ENCODE peak calls at places on chromosomes 12 and 14, in seven cellular contexts. Z is SJCRH30, P is lung, T is GM23338, Q is left lung, G is ascending aorta, B is osteoblast. I is an unnamed sample.

GRCh38 chr12:123761841-123762714 is at the start of gene DNAH10:
- DNase-seq in Z (no peak), P (peak; percentile 34), T (peak; percentile 88), Q (peak; percentile 39), G (peak; percentile 56), B (peak; percentile 89), I (peak; percentile 30)

GRCh38 chr14:63214417-63215196 is 10.4 kb downstream of the RHOJ start:
- DNase-seq in Z (no peak), P (no peak), T (no peak), Q (no peak), G (no peak), B (no peak), I (no peak)

GRCh38 chr12:97752129-97752528 is 289.5 kb downstream of the RMST start:
- DNase-seq in Z (no peak), P (no peak), T (no peak), Q (no peak), G (no peak), B (no peak), I (no peak)

GRCh38 chr14:58560208-58560607 is 77.6 kb upstream of the DACT1 start:
- DNase-seq in Z (no peak), P (no peak), T (no peak), Q (no peak), G (no peak), B (no peak), I (no peak)

GRCh38 chr12:89349814-89350213 is 2.5 kb downstream of the DUSP6 start:
- DNase-seq in Z (peak; percentile 88), P (peak; percentile 65), T (peak; percentile 91), Q (peak; percentile 56), G (no peak), B (peak; percentile 91), I (peak; percentile 36)

GRCh38 chr14:76926521-76927251 is 100.5 kb downstream of the LRRC74A start:
- DNase-seq in Z (peak; percentile 51), P (no peak), T (peak; percentile 73), Q (no peak), G (peak; percentile 79), B (peak; percentile 92), I (no peak)

GRCh38 chr12:94504386-94504785 is 44.7 kb upstream of the CEP83 start:
- DNase-seq in Z (no peak), P (no peak), T (no peak), Q (no peak), G (no peak), B (no peak), I (no peak)

GRCh38 chr12:63151061-63151897 is at the start of gene AVPR1A:
- DNase-seq in Z (no peak), P (no peak), T (peak; percentile 48), Q (no peak), G (no peak), B (no peak), I (no peak)

GRCh38 chr12:126937431-126937830 is 1329.5 kb upstream of the TMEM132C start:
- DNase-seq in Z (no peak), P (no peak), T (no peak), Q (no peak), G (no peak), B (no peak), I (no peak)

GRCh38 chr14:75283162-75283883 is 4.7 kb downstream of the FOS start:
- DNase-seq in Z (no peak), P (no peak), T (peak; percentile 51), Q (peak; percentile 69), G (peak; percentile 92), B (peak; percentile 49), I (peak; percentile 83)

GRCh38 chr14:64701660-64702059 is 2.6 kb upstream of the PLEKHG3 start:
- DNase-seq in Z (no peak), P (no peak), T (peak; percentile 75), Q (no peak), G (peak; percentile 7), B (no peak), I (no peak)

GRCh38 chr14:51628230-51628629 is 23.5 kb upstream of the FRMD6 start:
- DNase-seq in Z (no peak), P (no peak), T (no peak), Q (no peak), G (no peak), B (no peak), I (no peak)

GRCh38 chr12:122951406-122951805 is 14.9 kb downstream of the ABCB9 start:
- DNase-seq in Z (no peak), P (no peak), T (no peak), Q (no peak), G (no peak), B (peak; percentile 94), I (peak; percentile 74)

GRCh38 chr12:62744551-62744950 is 190.4 kb downstream of the PPM1H start:
- DNase-seq in Z (peak; percentile 88), P (no peak), T (no peak), Q (peak; percentile 60), G (no peak), B (peak; percentile 93), I (no peak)

GRCh38 chr12:52581481-52581880 is 7.8 kb upstream of the KRT74 start:
- DNase-seq in Z (no peak), P (no peak), T (no peak), Q (no peak), G (no peak), B (no peak), I (no peak)

GRCh38 chr14:58620011-58620410 is 17.8 kb upstream of the DACT1 start:
- DNase-seq in Z (no peak), P (no peak), T (no peak), Q (no peak), G (no peak), B (no peak), I (no peak)

GRCh38 chr14:72024043-72024407 is 91.8 kb downstream of the RGS6 start:
- DNase-seq in Z (peak; percentile 50), P (no peak), T (peak; percentile 83), Q (no peak), G (no peak), B (no peak), I (peak; percentile 8)

GRCh38 chr12:115710104-115710564 is 567.4 kb downstream of the MED13L start:
- DNase-seq in Z (no peak), P (no peak), T (no peak), Q (peak; percentile 39), G (peak; percentile 69), B (peak; percentile 65), I (peak; percentile 7)

GRCh38 chr12:49863946-49864816 is 21.3 kb upstream of the BCDIN3D start:
- DNase-seq in Z (peak; percentile 57), P (no peak), T (no peak), Q (no peak), G (no peak), B (peak; percentile 69), I (no peak)

GRCh38 chr12:50642035-50642451 is 121.9 kb upstream of the ATF1 start:
- DNase-seq in Z (peak; percentile 55), P (no peak), T (no peak), Q (no peak), G (no peak), B (peak; percentile 72), I (no peak)

GRCh38 chr12:97899529-97899928 is 436.9 kb downstream of the RMST start:
- DNase-seq in Z (no peak), P (no peak), T (no peak), Q (no peak), G (no peak), B (no peak), I (no peak)

GRCh38 chr14:65251213-65251612 is 148.9 kb upstream of the MAX start:
- DNase-seq in Z (no peak), P (no peak), T (no peak), Q (no peak), G (peak; percentile 67), B (peak; percentile 91), I (no peak)

GRCh38 chr14:24164591-24164991 is 3.5 kb downstream of the IRF9 start:
- DNase-seq in Z (no peak), P (no peak), T (no peak), Q (peak; percentile 20), G (no peak), B (no peak), I (no peak)
- H3K4me1 ChIP-seq in Z (peaks cover 13% of the 10 kb centered on the region), P (no peaks in the 10 kb centered on the region), T (peaks cover 11% of the 10 kb centered on the region), Q (peaks cover 67% of the 10 kb centered on the region), G (peaks cover 12% of the 10 kb centered on the region), B (peaks cover 11% of the 10 kb centered on the region), I (peaks cover 32% of the 10 kb centered on the region)

GRCh38 chr14:95504135-95505029 is 12.1 kb downstream of the SYNE3 start:
- DNase-seq in Z (peak; percentile 41), P (no peak), T (no peak), Q (no peak), G (no peak), B (peak; percentile 88), I (no peak)
- H3K4me1 ChIP-seq in Z (peaks cover 44% of the 10 kb centered on the region), P (peaks cover 13% of the 10 kb centered on the region), T (no peaks in the 10 kb centered on the region), Q (peaks cover 76% of the 10 kb centered on the region), G (peaks cover 65% of the 10 kb centered on the region), B (peaks cover 46% of the 10 kb centered on the region), I (peaks cover 28% of the 10 kb centered on the region)

GRCh38 chr14:90566481-90566880 is 169.7 kb downstream of the CALM1 start:
- DNase-seq in Z (no peak), P (no peak), T (no peak), Q (no peak), G (no peak), B (peak; percentile 79), I (no peak)

GRCh38 chr14:90562652-90563051 is 165.8 kb downstream of the CALM1 start:
- DNase-seq in Z (peak; percentile 45), P (no peak), T (no peak), Q (no peak), G (no peak), B (no peak), I (no peak)

GRCh38 chr14:90561920-90562319 is 165.1 kb downstream of the CALM1 start:
- DNase-seq in Z (no peak), P (no peak), T (no peak), Q (no peak), G (no peak), B (no peak), I (no peak)

GRCh38 chr14:90567191-90567590 is 170.4 kb downstream of the CALM1 start:
- DNase-seq in Z (no peak), P (no peak), T (no peak), Q (no peak), G (no peak), B (no peak), I (no peak)

GRCh38 chr14:90564496-90564895 is 167.7 kb downstream of the CALM1 start:
- DNase-seq in Z (no peak), P (no peak), T (no peak), Q (no peak), G (no peak), B (no peak), I (no peak)
- H3K4me1 ChIP-seq in Z (peaks cover 7% of the 10 kb centered on the region), P (no peaks in the 10 kb centered on the region), T (peaks cover 12% of the 10 kb centered on the region), Q (no peaks in the 10 kb centered on the region), G (peaks cover 15% of the 10 kb centered on the region), B (no peaks in the 10 kb centered on the region), I (no peaks in the 10 kb centered on the region)

GRCh38 chr14:99731536-99732435 is 47.7 kb downstream of the CYP46A1 start:
- DNase-seq in Z (peak; percentile 39), P (no peak), T (no peak), Q (peak; percentile 30), G (peak; percentile 63), B (peak; percentile 77), I (peak; percentile 11)

GRCh38 chr14:99733551-99734405 is 49.7 kb downstream of the CYP46A1 start:
- DNase-seq in Z (no peak), P (no peak), T (no peak), Q (peak; percentile 62), G (peak; percentile 63), B (peak; percentile 85), I (peak; percentile 29)

GRCh38 chr14:99730876-99731351 is 46.8 kb downstream of the CYP46A1 start:
- DNase-seq in Z (no peak), P (no peak), T (no peak), Q (peak; percentile 33), G (peak; percentile 64), B (no peak), I (no peak)

GRCh38 chr14:99733221-99733550 is 49.1 kb downstream of the CYP46A1 start:
- DNase-seq in Z (no peak), P (no peak), T (no peak), Q (peak; percentile 19), G (no peak), B (peak; percentile 85), I (no peak)

GRCh38 chr14:99732436-99733220 is 48.5 kb downstream of the CYP46A1 start:
- DNase-seq in Z (no peak), P (no peak), T (no peak), Q (peak; percentile 30), G (peak; percentile 62), B (peak; percentile 86), I (peak; percentile 6)
- H3K4me1 ChIP-seq in Z (peaks cover 11% of the 10 kb centered on the region), P (no peaks in the 10 kb centered on the region), T (peaks cover 5% of the 10 kb centered on the region), Q (peaks cover 47% of the 10 kb centered on the region), G (peaks cover 21% of the 10 kb centered on the region), B (peaks cover 7% of the 10 kb centered on the region), I (peaks cover 12% of the 10 kb centered on the region)

I was measured in transverse colon.